ENCODE peak calls at places on chromosomes 11 and 22, in seven cellular contexts. R is tibial artery, G is SJSA1, U is K562, V is lung, D is PC-3, B is uterus. M is an unnamed sample. For H3K36me3, the result is how much of the 10 kb centered on the place peaks cover.

GRCh38 chr11:61682093-61682732 is 2.0 kb downstream of the DAGLA start:
- DNase-seq in R (no peak), G (peak), U (no peak), V (no peak), D (peak), B (no peak), M (no peak)

GRCh38 chr11:44424841-44425240 is 114.9 kb upstream of the ALX4 start:
- DNase-seq in R (no peak), G (peak), U (no peak), V (no peak), D (peak), B (no peak), M (no peak)

GRCh38 chr22:34781676-34782075 is 284.3 kb upstream of the ISX start:
- DNase-seq in R (no peak), G (no peak), U (no peak), V (no peak), D (no peak), B (no peak), M (no peak)

GRCh38 chr11:33869511-33870422 is 22.1 kb downstream of the LMO2 start:
- DNase-seq in R (peak), G (no peak), U (peak), V (peak), D (peak), B (no peak), M (peak)

GRCh38 chr11:128924618-128925017 is 18.1 kb downstream of the TP53AIP1 start:
- DNase-seq in R (no peak), G (no peak), U (no peak), V (no peak), D (no peak), B (no peak), M (peak)

GRCh38 chr11:102472127-102472526 is 19.6 kb upstream of the TMEM123 start:
- DNase-seq in R (no peak), G (no peak), U (no peak), V (no peak), D (no peak), B (no peak), M (no peak)

GRCh38 chr11:45053736-45054446 is 92.5 kb upstream of the PRDM11 start:
- DNase-seq in R (no peak), G (no peak), U (no peak), V (no peak), D (no peak), B (no peak), M (no peak)

GRCh38 chr11:35040221-35040942 is 98.6 kb upstream of the CD44 start:
- DNase-seq in R (no peak), G (peak), U (no peak), V (no peak), D (peak), B (no peak), M (no peak)

GRCh38 chr11:13674799-13675509 is 6.5 kb downstream of the FAR1 start:
- DNase-seq in R (no peak), G (no peak), U (no peak), V (no peak), D (no peak), B (no peak), M (no peak)

GRCh38 chr11:30128269-30128932 is 102.4 kb upstream of the FSHB start:
- DNase-seq in R (no peak), G (no peak), U (peak), V (no peak), D (peak), B (no peak), M (no peak)

GRCh38 chr22:49784987-49785614 is 42.6 kb downstream of the BRD1 start:
- DNase-seq in R (no peak), G (no peak), U (no peak), V (no peak), D (no peak), B (no peak), M (no peak)

GRCh38 chr11:3131330-3131941 is 33.7 kb downstream of the OSBPL5 start:
- DNase-seq in R (no peak), G (no peak), U (no peak), V (no peak), D (no peak), B (no peak), M (no peak)

GRCh38 chr11:44861829-44862545 is 88.7 kb downstream of the TP53I11 start:
- DNase-seq in R (peak), G (peak), U (peak), V (peak), D (peak), B (peak), M (peak)

GRCh38 chr22:26589367-26589844 is 526 bp downstream of the TPST2 start:
- DNase-seq in R (no peak), G (peak), U (peak), V (peak), D (peak), B (peak), M (peak)

GRCh38 chr11:120547871-120548681 is 36.5 kb downstream of the GRIK4 start:
- DNase-seq in R (peak), G (peak), U (no peak), V (peak), D (peak), B (peak), M (peak)

GRCh38 chr11:101738494-101738893 is 154.7 kb upstream of the TRPC6 start:
- DNase-seq in R (no peak), G (no peak), U (no peak), V (no peak), D (no peak), B (no peak), M (no peak)

DNA sequence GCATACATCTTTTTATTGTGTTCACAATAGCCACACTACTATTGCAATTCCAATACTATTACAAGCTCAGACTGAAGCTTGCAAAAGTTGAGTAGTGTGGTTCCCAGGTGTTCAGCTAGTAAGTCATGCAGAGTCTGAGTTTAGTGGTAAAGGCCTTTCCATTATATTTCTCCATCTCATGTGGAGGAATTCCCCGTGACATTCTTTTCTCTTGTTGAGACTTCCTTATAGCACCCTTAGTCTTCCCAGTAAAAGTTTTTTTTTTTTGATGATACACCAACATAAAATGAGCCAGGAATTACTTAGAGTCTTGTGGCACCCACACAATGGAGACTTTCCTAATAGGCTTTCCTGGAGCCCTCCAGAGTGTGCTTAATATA is 110.8 kb downstream of the UVRAG start:
- DNase-seq in R (no peak), G (no peak), U (no peak), V (no peak), D (peak), B (no peak), M (no peak)
- H3K36me3 ChIP-seq in R (under half), G (under half), U (under half), V (under half), D (under half), B (under half), M (under half)

GRCh38 chr11:105489431-105489830 is 120.4 kb upstream of the GRIA4 start:
- DNase-seq in R (no peak), G (no peak), U (no peak), V (no peak), D (no peak), B (no peak), M (no peak)
- H3K4me3 ChIP-seq in R (no peak), G (no peak), U (no peak), V (no peak), D (no peak), B (no peak), M (no peak)

DNA sequence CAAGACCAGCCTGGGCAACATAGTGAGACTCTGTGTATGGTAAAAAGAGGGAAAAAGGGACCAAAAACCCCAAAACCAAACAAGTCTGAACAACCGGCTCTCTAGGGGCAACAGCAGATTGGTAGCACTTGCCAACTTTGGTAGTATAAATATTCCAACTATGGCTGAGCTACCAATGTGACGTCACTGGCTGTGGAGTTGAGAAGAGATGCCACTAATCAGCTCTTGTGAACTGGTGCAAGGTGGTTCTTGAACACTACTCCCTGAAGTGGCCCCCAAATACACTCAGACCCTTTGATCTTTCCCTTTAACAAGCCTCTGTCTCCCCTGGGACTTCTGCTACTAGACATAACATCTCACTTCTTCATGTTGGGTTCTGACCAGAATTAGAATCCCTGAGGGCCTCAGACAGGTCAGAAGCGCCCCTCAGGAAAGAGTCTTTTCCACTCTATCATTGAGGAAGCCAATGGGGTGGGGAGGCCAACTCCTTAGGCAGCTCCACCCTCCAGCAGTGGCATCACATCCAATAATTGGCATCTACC is 49.1 kb downstream of the RPL27A start:
- DNase-seq in R (no peak), G (no peak), U (no peak), V (no peak), D (no peak), B (no peak), M (no peak)
- H3K27ac ChIP-seq in R (peak), G (no peak), U (no peak), V (peak), D (no peak), B (peak), M (no peak)

GRCh38 chr22:45329536-45329936 is 19.8 kb downstream of the FAM118A start:
- DNase-seq in R (no peak), G (no peak), U (no peak), V (no peak), D (no peak), B (no peak), M (no peak)
- H3K36me3 ChIP-seq in R (half or more), G (half or more), U (half or more), V (under half), D (under half), B (under half), M (under half)

GRCh38 chr22:39559456-39560105 is 11.0 kb upstream of the CACNA1I start:
- DNase-seq in R (no peak), G (no peak), U (peak), V (no peak), D (peak), B (no peak), M (no peak)

GRCh38 chr22:39560127-39560526 is 10.4 kb upstream of the CACNA1I start:
- DNase-seq in R (no peak), G (no peak), U (no peak), V (no peak), D (no peak), B (no peak), M (no peak)

GRCh38 chr22:39556970-39557811 is 13.4 kb upstream of the CACNA1I start:
- DNase-seq in R (no peak), G (no peak), U (peak), V (no peak), D (no peak), B (no peak), M (no peak)

GRCh38 chr22:39558950-39559349 is 11.6 kb upstream of the CACNA1I start:
- DNase-seq in R (no peak), G (no peak), U (no peak), V (no peak), D (no peak), B (no peak), M (no peak)

DNA sequence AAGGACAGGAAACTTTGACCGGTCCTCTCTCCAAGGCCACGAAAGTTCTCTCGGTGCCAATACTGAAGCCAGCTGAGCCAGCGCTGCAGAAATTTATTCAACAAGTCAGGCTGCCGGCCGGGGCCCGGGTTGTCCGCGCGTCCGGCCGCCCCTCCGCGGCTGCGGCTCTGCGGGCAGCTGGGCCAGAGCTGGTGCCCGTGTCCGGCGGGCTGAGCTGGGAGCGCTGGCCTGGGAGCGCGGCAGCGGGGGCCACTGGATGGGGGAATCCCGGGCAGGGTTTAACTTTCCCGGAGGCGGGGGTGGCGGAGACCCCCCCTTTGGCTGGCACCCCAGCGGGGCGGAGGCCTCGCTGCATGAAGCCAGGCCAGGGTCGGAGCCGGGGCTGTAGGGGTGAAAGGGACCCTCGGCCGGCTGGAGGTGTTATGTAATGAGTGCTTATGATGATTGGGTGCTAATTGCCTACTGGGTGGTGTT is 12.3 kb upstream of the CACNA1I start:
- DNase-seq in R (no peak), G (no peak), U (no peak), V (no peak), D (no peak), B (no peak), M (no peak)
- H3K4me3 ChIP-seq in R (peak), G (no peak), U (peak), V (no peak), D (no peak), B (no peak), M (no peak)

GRCh38 chr22:38249803-38250641 is 22.8 kb downstream of the TMEM184B start:
- DNase-seq in R (peak), G (no peak), U (no peak), V (no peak), D (no peak), B (no peak), M (no peak)
- H3K27ac ChIP-seq in R (peak), G (no peak), U (no peak), V (no peak), D (no peak), B (no peak), M (no peak)

DNA sequence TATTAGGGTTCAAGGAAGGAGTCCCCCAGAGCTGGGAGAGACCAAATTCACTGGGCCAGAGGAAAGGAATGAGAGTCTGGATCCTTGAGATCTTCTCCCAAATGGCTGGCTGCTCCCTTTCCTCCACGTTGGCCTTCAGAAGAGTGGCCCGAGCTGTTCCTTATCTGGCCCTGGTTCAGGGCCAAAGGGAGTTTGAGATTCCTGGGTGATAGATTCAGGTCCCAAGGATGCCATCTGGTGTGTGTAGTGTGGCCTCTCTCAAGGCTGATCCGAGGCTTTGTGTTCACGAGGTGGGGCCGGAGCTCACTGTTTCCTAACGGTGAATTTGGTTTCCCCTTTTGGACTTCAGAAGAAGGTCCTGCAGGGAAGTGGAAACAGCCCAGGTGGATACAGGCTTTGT is 17.4 kb upstream of the ABCC8 start:
- DNase-seq in R (no peak), G (no peak), U (no peak), V (no peak), D (no peak), B (no peak), M (no peak)
- H3K36me3 ChIP-seq in R (under half), G (under half), U (under half), V (under half), D (under half), B (under half), M (under half)

GRCh38 chr11:65606876-65607613 is 7.0 kb downstream of the MAP3K11 start:
- DNase-seq in R (peak), G (no peak), U (peak), V (peak), D (no peak), B (peak), M (peak)
- H3K4me3 ChIP-seq in R (peak), G (no peak), U (no peak), V (no peak), D (no peak), B (no peak), M (no peak)

M was measured in aorta.